ENCODE peak calls at places on chromosome 22, in eight cellular contexts. M is SJSA1, H is NT2/D1, R is HAP-1, A is GM23338, F is PC-3, J is suprapubic skin, Z is adipocyte. V is an unnamed sample.

GRCh38 chr22:48955351-48956311 is 872.0 kb downstream of the BRD1 start:
- DNase-seq in R (no peak), M (peak; percentile 32), F (no peak), Z (no peak), H (no peak), J (peak; percentile 74), A (no peak), V (peak; percentile 38)

GRCh38 chr22:17083255-17083654 is 1.5 kb upstream of the IL17RA start:
- DNase-seq in J (peak; percentile 43), M (no peak), Z (no peak), F (no peak), A (no peak), R (no peak), H (no peak), V (no peak)

GRCh38 chr22:19515654-19516377 is 8.4 kb downstream of the CLDN5 start:
- DNase-seq in F (no peak), H (no peak), Z (no peak), R (no peak), M (peak; percentile 38), J (no peak), A (no peak), V (peak; percentile 29)

GRCh38 chr22:26656896-26657851 is at the start of gene MIAT:
- DNase-seq in M (no peak), F (no peak), R (peak; percentile 70), H (no peak), J (no peak), A (peak; percentile 90), Z (peak; percentile 52), V (peak; percentile 85)

GRCh38 chr22:48884786-48885185 is 942.9 kb downstream of the BRD1 start:
- DNase-seq in A (no peak), R (no peak), J (peak; percentile 64), H (no peak), M (peak; percentile 39), F (no peak), Z (no peak), V (peak; percentile 41)

GRCh38 chr22:48785792-48786678 is 1041.6 kb downstream of the BRD1 start:
- DNase-seq in F (no peak), A (no peak), M (no peak), Z (no peak), H (no peak), R (no peak), J (no peak), V (peak; percentile 39)

GRCh38 chr22:19412934-19413333 is 18.6 kb downstream of the HIRA start:
- DNase-seq in M (no peak), F (no peak), J (no peak), R (no peak), Z (no peak), H (no peak), A (no peak), V (no peak)

GRCh38 chr22:45785458-45785857 is 113.8 kb downstream of the ATXN10 start:
- DNase-seq in H (no peak), J (no peak), R (no peak), Z (peak; percentile 14), M (no peak), F (peak; percentile 89), A (no peak), V (no peak)

GRCh38 chr22:39622881-39623367 is 52.4 kb downstream of the CACNA1I start:
- DNase-seq in F (peak; percentile 36), H (peak; percentile 58), R (peak; percentile 89), M (peak; percentile 65), J (no peak), Z (peak; percentile 46), A (peak; percentile 89), V (peak; percentile 95)

GRCh38 chr22:47484960-47485571 is 722.6 kb downstream of the TBC1D22A start:
- DNase-seq in M (no peak), H (no peak), A (no peak), J (no peak), Z (no peak), R (no peak), F (no peak), V (no peak)

GRCh38 chr22:42134033-42135020 is 3.7 kb upstream of the CYP2D6 start:
- DNase-seq in M (no peak), J (no peak), Z (no peak), F (no peak), H (no peak), R (no peak), A (no peak), V (no peak)

GRCh38 chr22:19880786-19881569 is 26.3 kb upstream of the GNB1L start:
- DNase-seq in J (peak; percentile 84), A (peak; percentile 99), H (peak; percentile 94), R (peak; percentile 97), F (peak; percentile 96), Z (peak; percentile 97), M (peak; percentile 99), V (peak; percentile 98)

GRCh38 chr22:31950226-31950625 is 5.9 kb downstream of the YWHAH start:
- DNase-seq in R (no peak), Z (peak; percentile 19), M (no peak), J (no peak), A (no peak), H (no peak), F (no peak), V (no peak)

GRCh38 chr22:19287076-19287724 is 4.3 kb downstream of the CLTCL1 start:
- DNase-seq in A (peak; percentile 62), H (no peak), J (no peak), M (no peak), Z (peak; percentile 24), F (peak; percentile 54), R (no peak), V (no peak)

GRCh38 chr22:45703758-45704157 is 32.1 kb downstream of the ATXN10 start:
- DNase-seq in H (no peak), R (no peak), A (peak; percentile 24), Z (no peak), M (no peak), F (no peak), J (no peak), V (peak; percentile 65)

GRCh38 chr22:49156662-49157285 is 670.9 kb downstream of the BRD1 start:
- DNase-seq in A (no peak), H (no peak), F (peak; percentile 5), Z (no peak), R (no peak), J (peak; percentile 71), M (no peak), V (no peak)

GRCh38 chr22:20186183-20186870 is 35.5 kb upstream of the CCDC188 start:
- DNase-seq in M (no peak), J (no peak), Z (no peak), F (no peak), H (peak; percentile 44), R (peak; percentile 76), A (peak; percentile 86), V (peak; percentile 92)

GRCh38 chr22:48798281-48799226 is 1029.1 kb downstream of the BRD1 start:
- DNase-seq in A (no peak), R (no peak), Z (no peak), M (no peak), J (no peak), H (no peak), F (no peak), V (no peak)

GRCh38 chr22:22940961-22941605 is 53.5 kb downstream of the IGLL5 start:
- DNase-seq in J (peak; percentile 44), Z (no peak), H (no peak), A (no peak), F (no peak), R (no peak), M (peak; percentile 31), V (peak; percentile 20)

GRCh38 chr22:35559354-35560005 is 18.8 kb downstream of the RASD2 start:
- DNase-seq in R (no peak), H (no peak), M (no peak), A (no peak), J (no peak), Z (no peak), F (no peak), V (no peak)

GRCh38 chr22:40560551-40560950 is 76.0 kb downstream of the MRTFA start:
- DNase-seq in A (no peak), F (no peak), H (no peak), J (no peak), R (peak; percentile 30), M (no peak), Z (peak; percentile 34), V (no peak)

GRCh38 chr22:33658775-33659174 is 261.5 kb downstream of the LARGE1 start:
- DNase-seq in J (peak; percentile 85), R (no peak), A (no peak), H (no peak), M (no peak), F (no peak), Z (peak; percentile 63), V (no peak)

GRCh38 chr22:40070701-40071100 is 75.9 kb downstream of the FAM83F start:
- DNase-seq in Z (peak; percentile 21), R (no peak), M (no peak), J (no peak), F (no peak), A (no peak), H (no peak), V (no peak)

GRCh38 chr22:28780296-28780695 is 7.8 kb downstream of the CCDC117 start:
- DNase-seq in Z (no peak), M (no peak), F (no peak), H (no peak), R (no peak), J (no peak), A (no peak), V (no peak)
- H3K36me3 ChIP-seq in Z (peaks cover 65% of the 10 kb centered on the region), M (peaks cover 79% of the 10 kb centered on the region), F (peaks cover 13% of the 10 kb centered on the region), H (peaks cover 80% of the 10 kb centered on the region), R (peaks cover 46% of the 10 kb centered on the region), J (peaks cover 59% of the 10 kb centered on the region), A (peaks cover 28% of the 10 kb centered on the region), V (peaks cover 59% of the 10 kb centered on the region)

DNA sequence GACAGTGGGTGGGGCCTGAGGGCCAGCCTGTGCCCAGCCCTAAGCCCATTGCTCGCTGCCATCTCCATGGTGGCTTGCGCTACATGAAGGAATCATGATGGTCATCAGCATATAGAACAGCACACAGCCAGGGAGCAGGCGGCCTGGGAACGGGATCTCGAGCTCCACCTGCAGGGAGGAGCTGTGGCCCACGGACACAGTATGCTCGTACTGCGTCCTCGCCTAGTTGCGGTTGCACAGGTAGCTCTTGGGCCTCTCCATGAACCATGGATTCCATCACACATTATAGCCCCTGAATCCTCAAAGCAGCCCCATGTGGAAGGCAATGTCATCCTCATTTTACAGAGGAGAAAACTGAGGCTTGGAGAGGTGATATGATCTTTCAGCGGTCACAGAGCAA is 15.1 kb downstream of the SEC14L4 start:
- DNase-seq in M (no peak), A (peak; percentile 33), J (no peak), Z (no peak), R (peak; percentile 51), H (no peak), F (no peak), V (peak; percentile 55)
- H3K27me3 ChIP-seq in M (peaks cover 20% of the 10 kb centered on the region), A (no peaks in the 10 kb centered on the region), J (peaks cover 9% of the 10 kb centered on the region), Z (peaks cover 50% of the 10 kb centered on the region), R (peaks cover 11% of the 10 kb centered on the region), H (no peaks in the 10 kb centered on the region), F (no peaks in the 10 kb centered on the region), V (no peaks in the 10 kb centered on the region)

DNA sequence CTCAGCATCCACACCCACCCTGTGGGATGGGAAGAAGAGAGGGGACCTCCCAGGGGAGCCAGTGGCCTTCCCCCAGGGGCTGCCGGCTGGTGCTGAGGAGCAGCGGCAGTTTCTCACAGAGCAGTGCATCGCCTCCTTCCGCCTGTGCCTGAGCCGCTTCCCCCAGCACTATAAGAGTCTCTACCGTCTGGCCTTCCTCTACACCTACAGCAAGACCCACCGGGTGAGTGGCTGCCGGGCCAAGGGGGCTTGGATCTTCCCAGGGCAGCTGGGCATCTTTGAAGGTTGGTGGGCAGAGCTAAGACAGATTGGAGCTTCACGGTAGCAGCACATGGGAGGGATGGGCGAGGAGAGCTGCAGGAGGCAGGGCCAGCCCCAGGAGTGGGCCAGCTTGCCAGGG is 61.8 kb upstream of the SUSD2 start:
- DNase-seq in H (no peak), M (no peak), A (no peak), R (no peak), F (no peak), J (no peak), Z (no peak), V (no peak)
- H3K36me3 ChIP-seq in H (peaks cover 62% of the 10 kb centered on the region), M (peaks cover 59% of the 10 kb centered on the region), A (no peaks in the 10 kb centered on the region), R (peaks cover 10% of the 10 kb centered on the region), F (no peaks in the 10 kb centered on the region), J (peaks cover 82% of the 10 kb centered on the region), Z (peaks cover 78% of the 10 kb centered on the region), V (peaks cover 63% of the 10 kb centered on the region)

GRCh38 chr22:44678980-44679647 is 22.9 kb upstream of the PRR5 start:
- DNase-seq in J (no peak), F (no peak), R (no peak), H (no peak), A (no peak), M (no peak), Z (no peak), V (no peak)
- H3K27me3 ChIP-seq in J (no peaks in the 10 kb centered on the region), F (no peaks in the 10 kb centered on the region), R (no peaks in the 10 kb centered on the region), H (no peaks in the 10 kb centered on the region), A (no peaks in the 10 kb centered on the region), M (no peaks in the 10 kb centered on the region), Z (no peaks in the 10 kb centered on the region), V (no peaks in the 10 kb centered on the region)